ENCODE peak calls at places on chromosomes 11 and 22, in four cellular contexts. B is cerebellum, Q is progenitor cell of endocrine pancreas, E is activated T-cell treated with anti-CD3 and anti-CD28 coated beads for 1 hour. U is an unnamed sample.

GRCh38 chr22:36405221-36405631 is 17.5 kb upstream of the MYH9 start:
- DNase-seq in B (no peak), Q (no peak), E (no peak), U (no peak)

GRCh38 chr11:64858467-64859401 is 14.3 kb upstream of the CDC42BPG start:
- DNase-seq in B (no peak), Q (no peak), E (peak; percentile 53), U (peak; percentile 56)

GRCh38 chr11:105003151-105003550 is 19.8 kb downstream of the CASP5 start:
- DNase-seq in B (no peak), E (no peak), Q (no peak), U (no peak)

GRCh38 chr11:128509990-128510389 is 77.4 kb downstream of the ETS1 start:
- DNase-seq in Q (no peak), E (no peak), B (no peak), U (no peak)

GRCh38 chr11:8811571-8811970 is 99.4 kb upstream of the AKIP1 start:
- DNase-seq in E (no peak), Q (no peak), B (no peak), U (no peak)

GRCh38 chr22:20218981-20219380 is 49.1 kb downstream of the RTN4R start:
- DNase-seq in Q (no peak), E (no peak), B (no peak), U (no peak)

GRCh38 chr22:25081409-25081824 is 118.2 kb upstream of the CRYBB3 start:
- DNase-seq in E (peak; percentile 36), Q (peak; percentile 21), B (no peak), U (peak; percentile 23)

GRCh38 chr11:18368236-18368635 is 26.1 kb upstream of the LDHA start:
- DNase-seq in Q (no peak), B (no peak), E (no peak), U (no peak)

GRCh38 chr11:113148076-113148475 is 166.3 kb upstream of the TTC12 start:
- DNase-seq in B (no peak), Q (no peak), E (no peak), U (no peak)

GRCh38 chr11:78920329-78920728 is 345.7 kb upstream of the NARS2 start:
- DNase-seq in Q (no peak), E (no peak), B (no peak), U (no peak)

GRCh38 chr22:33889748-33890147 is 30.5 kb downstream of the LARGE1 start:
- DNase-seq in Q (no peak), E (no peak), B (no peak), U (no peak)

GRCh38 chr11:74566386-74566960 is 25.9 kb upstream of the POLD3 start:
- DNase-seq in B (no peak), E (no peak), Q (no peak), U (no peak)

GRCh38 chr11:100563541-100564280 is 123.4 kb upstream of the ARHGAP42 start:
- DNase-seq in Q (no peak), B (no peak), E (no peak), U (no peak)

GRCh38 chr11:84905411-84905810 is 721.7 kb downstream of the DLG2 start:
- DNase-seq in Q (no peak), B (no peak), E (no peak), U (no peak)

GRCh38 chr22:37454857-37455686 is 27.8 kb upstream of the ELFN2 start:
- DNase-seq in B (no peak), E (no peak), Q (no peak), U (no peak)

GRCh38 chr11:9459573-9460321 is 1.1 kb upstream of the ZNF143 start:
- DNase-seq in E (no peak), B (peak; percentile 13), Q (no peak), U (peak; percentile 5)

GRCh38 chr11:47044112-47044511 is 107.6 kb downstream of the CSTPP1 start:
- DNase-seq in E (no peak), Q (no peak), B (no peak), U (no peak)

GRCh38 chr22:47275479-47276218 is 513.2 kb downstream of the TBC1D22A start:
- DNase-seq in E (no peak), Q (no peak), B (no peak), U (no peak)

GRCh38 chr11:73478737-73479347 is 102.6 kb downstream of the RELT start:
- DNase-seq in E (no peak), Q (no peak), B (no peak), U (no peak)

GRCh38 chr22:17575151-17575550 is 11.9 kb downstream of the SLC25A18 start:
- DNase-seq in B (no peak), E (no peak), Q (no peak), U (no peak)

GRCh38 chr11:105046898-105047579 is 1.9 kb upstream of the CARD16 start:
- DNase-seq in E (no peak), B (no peak), Q (no peak), U (no peak)

GRCh38 chr11:134951305-134951700 is 539.3 kb upstream of the B3GAT1 start:
- DNase-seq in Q (no peak), E (no peak), B (no peak), U (no peak)

GRCh38 chr22:38872172-38872830 is at the start of gene CBX6:
- DNase-seq in E (peak; percentile 95), B (peak; percentile 95), Q (peak; percentile 94), U (peak; percentile 93)

U was measured in effector CD4-positive, alpha-beta T cell.